ENCODE peak calls at places on chromosomes 2 and 18, in nine cellular contexts. M is tibial artery, J is aorta, H is GM23338, Z is psoas muscle, L is mesendoderm, N is left ventricle myocardium inferior, T is PC-9, D is prostate gland. G is an unnamed sample. For H3K4me1 and H3K27me3, the result is how much of the 10 kb centered on the place peaks cover.

GRCh38 chr18:6256521-6256920 is 158.2 kb downstream of the L3MBTL4 start:
- DNase-seq in M (no peak), J (no peak), H (no peak), Z (no peak), L (no peak), N (peak), T (no peak), D (no peak), G (no peak)

GRCh38 chr2:196376984-196377877 is 205.9 kb upstream of the STK17B start:
- DNase-seq in M (no peak), J (no peak), H (no peak), Z (no peak), L (no peak), N (no peak), T (no peak), D (no peak), G (no peak)

GRCh38 chr2:206989306-206989705 is 50.0 kb downstream of the CPO start:
- DNase-seq in M (no peak), J (no peak), H (peak), Z (no peak), L (peak), N (peak), T (no peak), D (no peak), G (no peak)

GRCh38 chr2:71832388-71832787 is 315.3 kb downstream of the CYP26B1 start:
- DNase-seq in M (no peak), J (no peak), H (no peak), Z (no peak), L (no peak), N (no peak), T (no peak), D (no peak), G (no peak)

GRCh38 chr18:57910817-57911216 is 107.7 kb upstream of the ATP8B1 start:
- DNase-seq in M (no peak), J (no peak), H (peak), Z (no peak), L (peak), N (no peak), T (no peak), D (no peak), G (no peak)

GRCh38 chr2:168160897-168161296 is 86.5 kb downstream of the STK39 start:
- DNase-seq in M (no peak), J (no peak), H (peak), Z (no peak), L (peak), N (no peak), T (no peak), D (no peak), G (no peak)

GRCh38 chr2:168314236-168314635 is 66.8 kb upstream of the STK39 start:
- DNase-seq in M (no peak), J (no peak), H (no peak), Z (no peak), L (no peak), N (no peak), T (no peak), D (no peak), G (no peak)

GRCh38 chr2:241702405-241703127 is 727 bp downstream of the ING5 start:
- DNase-seq in M (peak), J (peak), H (peak), Z (peak), L (peak), N (peak), T (peak), D (peak), G (no peak)

GRCh38 chr2:22124003-22124402 is 1000.2 kb downstream of the TDRD15 start:
- DNase-seq in M (no peak), J (no peak), H (peak), Z (no peak), L (peak), N (no peak), T (no peak), D (no peak), G (no peak)

GRCh38 chr18:36284268-36284667 is 13.2 kb upstream of the FHOD3 start:
- DNase-seq in M (no peak), J (no peak), H (no peak), Z (no peak), L (no peak), N (no peak), T (no peak), D (no peak), G (peak)

GRCh38 chr2:197300139-197300538 is 10.4 kb downstream of the ANKRD44 start:
- DNase-seq in M (no peak), J (no peak), H (no peak), Z (no peak), L (no peak), N (no peak), T (no peak), D (no peak), G (no peak)

GRCh38 chr2:233349005-233349998 is 5.0 kb upstream of the DGKD start:
- DNase-seq in M (no peak), J (no peak), H (no peak), Z (peak), L (no peak), N (peak), T (no peak), D (no peak), G (no peak)

GRCh38 chr2:68734688-68735525 is at the start of gene ARHGAP25:
- DNase-seq in M (no peak), J (no peak), H (no peak), Z (no peak), L (no peak), N (no peak), T (no peak), D (no peak), G (no peak)

GRCh38 chr2:218984239-218985020 is 554 bp downstream of the FEV start:
- DNase-seq in M (no peak), J (peak), H (peak), Z (no peak), L (peak), N (no peak), T (no peak), D (no peak), G (no peak)

GRCh38 chr2:23669413-23670244 is 257.3 kb downstream of the ATAD2B start:
- DNase-seq in M (peak), J (peak), H (no peak), Z (peak), L (peak), N (peak), T (no peak), D (peak), G (no peak)

GRCh38 chr2:173355866-173356508 is 1.3 kb downstream of the CDCA7 start:
- DNase-seq in M (no peak), J (no peak), H (no peak), Z (peak), L (no peak), N (no peak), T (no peak), D (peak), G (no peak)

GRCh38 chr2:55616509-55617159 is 788 bp downstream of the PPP4R3B start:
- DNase-seq in M (no peak), J (no peak), H (peak), Z (no peak), L (peak), N (no peak), T (peak), D (peak), G (no peak)

GRCh38 chr2:101981484-101981883 is 10.3 kb upstream of the IL1R2 start:
- DNase-seq in M (no peak), J (no peak), H (no peak), Z (no peak), L (no peak), N (no peak), T (no peak), D (no peak), G (no peak)

GRCh38 chr2:65252640-65253039 is 25.0 kb downstream of the ACTR2 start:
- DNase-seq in M (no peak), J (no peak), H (no peak), Z (no peak), L (no peak), N (no peak), T (no peak), D (no peak), G (no peak)

GRCh38 chr2:241853651-241854341 is 4.9 kb downstream of the PDCD1 start:
- DNase-seq in M (peak), J (peak), H (no peak), Z (peak), L (no peak), N (peak), T (no peak), D (no peak), G (no peak)

GRCh38 chr2:128371648-128372345 is 53.1 kb upstream of the HS6ST1 start:
- DNase-seq in M (peak), J (peak), H (no peak), Z (no peak), L (no peak), N (no peak), T (no peak), D (no peak), G (no peak)

GRCh38 chr2:39530423-39530866 is 93.4 kb upstream of the MAP4K3 start:
- DNase-seq in M (no peak), J (no peak), H (no peak), Z (no peak), L (no peak), N (no peak), T (no peak), D (no peak), G (no peak)

GRCh38 chr2:80567991-80568390 is 263.4 kb upstream of the LRRTM1 start:
- DNase-seq in M (no peak), J (no peak), H (no peak), Z (no peak), L (no peak), N (no peak), T (no peak), D (no peak), G (no peak)

GRCh38 chr2:202140522-202141292 is 67.7 kb downstream of the KIAA2012 start:
- DNase-seq in M (no peak), J (no peak), H (no peak), Z (no peak), L (no peak), N (no peak), T (no peak), D (no peak), G (no peak)

GRCh38 chr2:31318360-31319336 is 84.7 kb downstream of the EHD3 start:
- DNase-seq in M (no peak), J (no peak), H (no peak), Z (peak), L (no peak), N (peak), T (no peak), D (no peak), G (peak)

GRCh38 chr2:11099122-11100065 is 55.9 kb upstream of the SLC66A3 start:
- DNase-seq in M (no peak), J (no peak), H (no peak), Z (no peak), L (no peak), N (no peak), T (no peak), D (no peak), G (peak)

GRCh38 chr2:142734231-142734630 is 143.2 kb upstream of the KYNU start:
- DNase-seq in M (no peak), J (no peak), H (no peak), Z (no peak), L (no peak), N (no peak), T (no peak), D (no peak), G (no peak)

GRCh38 chr2:172783091-172783898 is 47.6 kb downstream of the RAPGEF4 start:
- DNase-seq in M (no peak), J (no peak), H (peak), Z (no peak), L (peak), N (no peak), T (peak), D (peak), G (no peak)

GRCh38 chr2:134865388-134865787 is 27.0 kb downstream of the ACMSD start:
- DNase-seq in M (no peak), J (no peak), H (no peak), Z (no peak), L (no peak), N (no peak), T (no peak), D (no peak), G (no peak)

GRCh38 chr2:160257015-160257741 is 57.1 kb upstream of the ITGB6 start:
- DNase-seq in M (no peak), J (no peak), H (no peak), Z (no peak), L (no peak), N (no peak), T (peak), D (peak), G (no peak)

GRCh38 chr2:19667085-19667484 is 234.7 kb downstream of the TTC32 start:
- DNase-seq in M (no peak), J (no peak), H (peak), Z (no peak), L (peak), N (no peak), T (no peak), D (no peak), G (no peak)

GRCh38 chr2:178386951-178387602 is 63.9 kb downstream of the PRKRA start:
- DNase-seq in M (no peak), J (no peak), H (no peak), Z (no peak), L (no peak), N (no peak), T (no peak), D (no peak), G (no peak)

GRCh38 chr2:238938460-238939055 is 90.7 kb downstream of the TWIST2 start:
- DNase-seq in M (peak), J (peak), H (no peak), Z (peak), L (no peak), N (peak), T (no peak), D (no peak), G (peak)

GRCh38 chr2:120749506-120750431 is 14.1 kb downstream of the GLI2 start:
- DNase-seq in M (peak), J (no peak), H (no peak), Z (no peak), L (peak), N (no peak), T (no peak), D (no peak), G (peak)

GRCh38 chr2:190862591-190862991 is 18.0 kb upstream of the GLS start:
- DNase-seq in M (no peak), J (no peak), H (no peak), Z (no peak), L (no peak), N (no peak), T (no peak), D (no peak), G (no peak)
- H3K4me1 ChIP-seq in M (half or more), J (under half), H (under half), Z (under half), L (under half), N (under half), T (under half), D (under half), G (under half)

GRCh38 chr2:94964193-94964592 is 61.3 kb upstream of the MAL start:
- DNase-seq in M (no peak), J (no peak), H (no peak), Z (no peak), L (no peak), N (no peak), T (no peak), D (no peak), G (no peak)
- H3K27me3 ChIP-seq in M (under half), J (under half), H (under half), Z (under half), L (under half), N (half or more), T (under half), D (under half), G (under half)

DNA sequence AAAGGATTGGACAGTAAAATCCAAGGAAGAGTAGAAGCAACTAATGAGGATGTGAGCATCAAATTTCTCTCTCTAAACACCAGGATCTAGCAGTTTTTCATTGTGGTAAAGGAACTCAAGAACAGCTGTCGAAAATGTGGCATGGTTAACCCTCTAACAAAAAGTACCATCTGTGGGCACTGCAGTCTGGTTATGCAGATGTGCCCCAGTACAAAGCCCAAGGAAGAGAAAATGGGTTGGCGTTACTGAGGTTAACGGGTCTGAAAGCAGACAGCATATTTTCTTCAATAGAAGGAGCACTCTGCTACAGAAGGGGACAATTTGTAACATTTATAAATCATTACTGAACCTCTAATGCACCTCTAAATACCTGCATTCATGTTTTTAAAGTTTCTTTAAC is 253.0 kb upstream of the HNRNPA3 start:
- DNase-seq in M (no peak), J (no peak), H (no peak), Z (no peak), L (no peak), N (no peak), T (no peak), D (no peak), G (no peak)
- H3K4me1 ChIP-seq in M (under half), J (under half), H (under half), Z (under half), L (under half), N (under half), T (under half), D (under half), G (under half)

DNA sequence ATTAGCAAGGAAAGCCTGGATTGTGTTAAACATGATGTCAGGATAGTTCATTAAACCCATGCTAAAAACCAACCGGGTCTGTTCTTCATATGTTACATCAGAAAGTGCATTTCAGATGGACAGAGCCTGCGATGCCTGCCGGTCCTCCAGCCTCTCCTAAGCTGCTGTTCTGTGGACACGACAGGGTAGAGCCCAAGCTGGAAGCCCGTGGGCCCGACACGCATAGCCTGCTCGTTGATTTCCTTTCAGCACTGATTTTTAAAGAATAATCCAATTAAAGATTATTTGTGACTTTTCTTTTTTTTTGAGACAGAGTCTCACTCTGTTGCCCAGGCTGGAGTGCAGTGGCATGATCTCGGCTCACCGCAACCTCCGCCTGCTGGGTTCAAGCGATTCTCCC is 797 bp downstream of the OR6B3 start:
- DNase-seq in M (no peak), J (no peak), H (no peak), Z (no peak), L (no peak), N (no peak), T (no peak), D (no peak), G (no peak)
- H3K27me3 ChIP-seq in M (under half), J (under half), H (under half), Z (half or more), L (under half), N (half or more), T (half or more), D (under half), G (under half)

GRCh38 chr18:80115035-80115434 is 6.0 kb downstream of the ADNP2 start:
- DNase-seq in M (no peak), J (no peak), H (no peak), Z (no peak), L (no peak), N (no peak), T (no peak), D (no peak), G (no peak)
- H3K4me1 ChIP-seq in M (under half), J (under half), H (half or more), Z (under half), L (under half), N (under half), T (under half), D (under half), G (under half)

GRCh38 chr2:230008708-230009066 is 60.0 kb downstream of the SLC16A14 start:
- DNase-seq in M (no peak), J (no peak), H (no peak), Z (no peak), L (no peak), N (no peak), T (no peak), D (no peak), G (no peak)
- H3K27me3 ChIP-seq in M (under half), J (under half), H (under half), Z (under half), L (under half), N (under half), T (under half), D (under half), G (under half)

GRCh38 chr2:54499666-54500065 is 43.5 kb downstream of the SPTBN1 start:
- DNase-seq in M (no peak), J (no peak), H (no peak), Z (no peak), L (no peak), N (no peak), T (no peak), D (no peak), G (no peak)
- H3K4me1 ChIP-seq in M (half or more), J (under half), H (under half), Z (half or more), L (under half), N (half or more), T (under half), D (under half), G (half or more)

DNA sequence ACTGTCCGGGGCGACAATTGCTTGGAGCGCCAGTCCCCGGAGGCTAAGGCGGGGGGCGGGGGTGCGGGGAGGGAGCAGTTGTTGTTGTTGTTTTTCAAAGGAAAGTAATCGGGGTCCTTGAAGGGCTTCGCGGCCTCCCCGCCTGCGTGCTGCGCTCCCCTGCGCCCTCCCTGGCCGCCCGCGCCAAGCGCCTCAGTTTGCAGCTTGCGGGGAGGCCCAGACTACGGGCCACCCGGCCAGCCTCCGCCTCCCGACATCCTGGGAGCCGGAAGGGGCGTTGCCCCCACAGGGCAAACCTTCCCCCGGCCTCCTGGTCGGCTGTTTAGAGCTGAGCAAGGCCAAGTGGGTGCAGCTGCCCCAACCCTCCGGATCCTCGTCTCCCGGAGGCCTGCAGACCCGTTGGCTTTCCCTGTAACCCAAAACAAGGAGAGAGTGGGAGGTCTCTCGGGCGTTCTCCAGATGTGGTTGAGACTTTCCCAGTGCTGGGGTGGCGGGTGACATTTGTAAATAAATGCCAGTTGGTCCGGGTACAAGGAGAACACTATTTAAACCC is 3.7 kb upstream of the SIX3 start:
- DNase-seq in M (no peak), J (no peak), H (peak), Z (no peak), L (peak), N (no peak), T (peak), D (no peak), G (no peak)
- H3K27me3 ChIP-seq in M (under half), J (under half), H (half or more), Z (half or more), L (half or more), N (half or more), T (under half), D (half or more), G (under half)

GRCh38 chr2:174846941-174847938 is 83.0 kb upstream of the CHRNA1 start:
- DNase-seq in M (no peak), J (no peak), H (peak), Z (no peak), L (peak), N (no peak), T (peak), D (no peak), G (no peak)
- H3K4me1 ChIP-seq in M (under half), J (under half), H (half or more), Z (under half), L (under half), N (under half), T (under half), D (under half), G (under half)

GRCh38 chr2:26887142-26887541 is 39.2 kb downstream of the DPYSL5 start:
- DNase-seq in M (no peak), J (no peak), H (no peak), Z (no peak), L (no peak), N (peak), T (no peak), D (no peak), G (no peak)
- H3K27me3 ChIP-seq in M (under half), J (under half), H (under half), Z (under half), L (under half), N (under half), T (half or more), D (under half), G (under half)

G was measured in vagina.